ENCODE peak calls at places on chromosome 11, in four cellular contexts. Z is SK-N-SH, Q is fibroblast of lung, U is MM.1S. O is an unnamed sample.

GRCh38 chr11:130826572-130826971 is 89.7 kb downstream of the SNX19 start:
- DNase-seq in Z (no peak), Q (no peak), U (no peak), O (no peak)

GRCh38 chr11:113487622-113488021 is 12.4 kb upstream of the DRD2 start:
- DNase-seq in Z (no peak), Q (no peak), U (no peak), O (no peak)

GRCh38 chr11:90468923-90469322 is 246.1 kb upstream of the CHORDC1 start:
- DNase-seq in Z (no peak), Q (peak; percentile 82), U (no peak), O (no peak)

GRCh38 chr11:133955945-133956421 is 785 bp downstream of the IGSF9B start:
- DNase-seq in Z (peak; percentile 71), Q (no peak), U (no peak), O (peak; percentile 28)

GRCh38 chr11:127338380-127339259 is 338.1 kb upstream of the KIRREL3 start:
- DNase-seq in Z (no peak), Q (no peak), U (no peak), O (no peak)

GRCh38 chr11:16001899-16002426 is 354.4 kb downstream of the SOX6 start:
- DNase-seq in Z (no peak), Q (peak; percentile 98), U (peak; percentile 78), O (peak; percentile 7)

GRCh38 chr11:66315498-66315885 is 1.4 kb downstream of the CD248 start:
- DNase-seq in Z (no peak), Q (no peak), U (no peak), O (no peak)

GRCh38 chr11:130801287-130802146 is 114.8 kb downstream of the SNX19 start:
- DNase-seq in Z (no peak), Q (peak; percentile 92), U (peak; percentile 89), O (no peak)

GRCh38 chr11:7596975-7597391 is 76.3 kb downstream of the CYB5R2 start:
- DNase-seq in Z (no peak), Q (no peak), U (no peak), O (no peak)

GRCh38 chr11:55707029-55707428 is 45.0 kb downstream of the OR4C6 start:
- DNase-seq in Z (peak; percentile 16), Q (peak; percentile 9), U (peak; percentile 53), O (no peak)

GRCh38 chr11:2214527-2215229 is 43.1 kb upstream of the TH start:
- DNase-seq in Z (peak; percentile 43), Q (no peak), U (no peak), O (no peak)

GRCh38 chr11:65492637-65493366 is 6.0 kb upstream of the MALAT1 start:
- DNase-seq in Z (no peak), Q (peak; percentile 86), U (no peak), O (no peak)

GRCh38 chr11:129455101-129455500 is 79.5 kb downstream of the BARX2 start:
- DNase-seq in Z (no peak), Q (no peak), U (no peak), O (no peak)

GRCh38 chr11:117663826-117664225 is 133.2 kb downstream of the DSCAML1 start:
- DNase-seq in Z (no peak), Q (no peak), U (no peak), O (no peak)

GRCh38 chr11:26904114-26904513 is 89.8 kb upstream of the FIBIN start:
- DNase-seq in Z (no peak), Q (no peak), U (no peak), O (no peak)

GRCh38 chr11:60831501-60832079 is 10.3 kb upstream of the CCDC86 start:
- DNase-seq in Z (peak; percentile 51), Q (peak; percentile 51), U (no peak), O (no peak)

GRCh38 chr11:95544095-95544795 is 245.3 kb downstream of the FAM76B start:
- DNase-seq in Z (no peak), Q (peak; percentile 66), U (no peak), O (no peak)

GRCh38 chr11:100445231-100445735 is 241.8 kb upstream of the ARHGAP42 start:
- DNase-seq in Z (no peak), Q (peak; percentile 20), U (no peak), O (no peak)

GRCh38 chr11:61587541-61587941 is 6.7 kb upstream of the SYT7 start:
- DNase-seq in Z (no peak), Q (peak; percentile 45), U (no peak), O (no peak)

GRCh38 chr11:69624293-69624692 is 16.7 kb upstream of the CCND1 start:
- DNase-seq in Z (no peak), Q (no peak), U (no peak), O (no peak)
- H3K27me3 ChIP-seq in Z (no peaks in the 10 kb centered on the region), Q (no peaks in the 10 kb centered on the region), U (peaks cover 4% of the 10 kb centered on the region), O (no peaks in the 10 kb centered on the region)

DNA sequence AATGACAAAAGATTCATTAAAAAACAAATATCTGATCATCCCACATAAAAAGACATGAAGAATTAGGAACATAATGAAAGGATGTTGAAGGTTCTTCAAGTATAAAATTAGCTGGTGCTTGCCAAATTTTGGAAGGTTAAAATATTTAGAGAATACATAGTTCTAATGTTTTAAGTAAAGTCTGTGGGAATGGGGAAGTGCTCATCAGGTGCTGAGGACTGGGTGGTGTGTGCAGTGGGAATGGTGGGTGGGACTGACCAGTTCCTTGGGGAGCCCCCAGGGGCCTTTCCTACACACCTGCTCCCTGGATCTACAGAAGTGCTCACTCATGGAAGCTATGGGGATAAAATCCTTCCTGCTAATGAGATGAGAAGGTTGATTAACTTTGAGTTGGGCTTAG is 11.8 kb downstream of the LDLRAD3 start:
- DNase-seq in Z (peak; percentile 22), Q (no peak), U (no peak), O (no peak)
- H3K9me3 ChIP-seq in Z (no peaks in the 10 kb centered on the region), Q (no peaks in the 10 kb centered on the region), U (no peaks in the 10 kb centered on the region), O (no peaks in the 10 kb centered on the region)

DNA sequence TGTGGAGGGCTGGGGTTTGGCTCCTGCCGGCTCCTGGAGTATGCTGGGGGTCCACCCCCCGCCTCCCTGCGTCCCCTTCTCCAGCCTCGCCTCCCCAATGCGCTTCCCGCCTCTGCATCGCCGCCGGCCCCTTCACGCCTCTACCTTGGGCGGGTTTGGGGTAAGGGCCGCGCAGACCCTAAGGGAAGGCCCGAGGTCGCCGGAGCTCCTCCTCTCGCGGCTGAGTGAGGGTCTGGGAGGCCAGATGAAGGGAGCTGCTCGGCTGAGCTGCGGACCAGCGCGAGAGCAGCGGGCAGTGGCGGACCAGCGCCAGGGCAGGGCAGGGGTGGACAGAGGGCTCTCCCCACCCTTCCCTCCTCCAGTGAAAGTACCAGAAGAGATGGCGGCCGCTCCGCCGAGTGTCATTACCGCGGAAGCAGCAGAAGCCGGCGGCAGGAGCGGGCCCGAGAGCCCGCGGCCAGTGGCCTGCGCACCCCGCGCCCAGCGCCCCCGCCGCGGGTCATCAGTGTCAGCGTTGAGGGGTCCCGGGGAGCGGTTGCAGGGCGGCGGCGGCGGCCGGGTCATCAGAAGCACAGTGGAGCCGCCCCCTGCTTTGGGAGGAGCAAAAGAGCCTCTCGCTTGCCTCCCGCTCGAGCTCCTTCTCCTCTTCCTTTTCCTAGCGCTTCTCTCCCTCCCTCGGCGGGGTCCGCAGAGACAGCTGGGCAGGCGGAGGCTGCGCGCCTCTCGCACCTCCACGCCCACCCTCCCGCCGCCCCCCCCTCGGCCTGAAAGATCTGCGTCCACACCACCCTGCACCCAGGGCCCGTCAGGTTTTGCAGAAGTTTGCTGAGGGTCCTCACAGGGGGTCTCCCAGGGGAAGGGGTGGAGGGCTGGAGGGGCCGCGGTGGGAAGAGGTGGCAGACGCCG is 255.7 kb upstream of the CADM1 start:
- DNase-seq in Z (peak; percentile 61), Q (peak; percentile 41), U (no peak), O (no peak)
- H2AFZ ChIP-seq in Z (no peak overlapping the region), Q (peak overlapping the region; percentile 19), U (no peak overlapping the region), O (no peak overlapping the region)

GRCh38 chr11:28114116-28114515 is 5.9 kb downstream of the METTL15 start:
- DNase-seq in Z (no peak), Q (no peak), U (no peak), O (no peak)
- H3K27me3 ChIP-seq in Z (no peaks in the 10 kb centered on the region), Q (no peaks in the 10 kb centered on the region), U (no peaks in the 10 kb centered on the region), O (no peaks in the 10 kb centered on the region)

O was measured in DND-41.